ENCODE peak calls at places on chromosomes 6 and 20, in eight cellular contexts. J is foreskin keratinocyte, R is cardiac muscle cell, H is sigmoid colon, E is testis, L is HCT116, Y is B cell, B is ascending aorta. F is an unnamed sample.

GRCh38 chr20:58146761-58147160 is 81.7 kb downstream of the ANKRD60 start:
- DNase-seq in R (no peak), Y (no peak), J (no peak), H (peak), E (no peak), L (no peak), B (peak), F (no peak)

GRCh38 chr6:3759656-3760245 is 8.2 kb upstream of the PXDC1 start:
- DNase-seq in L (no peak), E (no peak), H (no peak), Y (no peak), J (peak), B (peak), R (no peak), F (no peak)

GRCh38 chr6:154683756-154684523 is 49.3 kb upstream of the SCAF8 start:
- DNase-seq in L (no peak), H (no peak), R (no peak), B (no peak), J (peak), E (no peak), Y (peak), F (no peak)

GRCh38 chr6:90429713-90430112 is 133.1 kb upstream of the BACH2 start:
- DNase-seq in R (no peak), L (peak), B (no peak), E (no peak), H (no peak), Y (no peak), J (peak), F (no peak)

GRCh38 chr6:42367353-42368011 is 84.2 kb downstream of the TRERF1 start:
- DNase-seq in B (no peak), Y (peak), H (no peak), L (no peak), E (no peak), J (no peak), R (no peak), F (no peak)

GRCh38 chr6:3650959-3651697 is 100.4 kb downstream of the PXDC1 start:
- DNase-seq in R (peak), H (no peak), Y (no peak), J (no peak), B (no peak), L (no peak), E (no peak), F (no peak)

GRCh38 chr20:49964964-49965780 is 17.6 kb upstream of the SNAI1 start:
- DNase-seq in E (peak), L (peak), J (no peak), B (no peak), Y (no peak), H (peak), R (peak), F (no peak)

GRCh38 chr6:3061501-3061941 is 6.8 kb upstream of the RIPK1 start:
- DNase-seq in H (no peak), Y (no peak), J (peak), E (no peak), R (no peak), L (no peak), B (no peak), F (no peak)

GRCh38 chr6:150267686-150268561 is 100.9 kb upstream of the IYD start:
- DNase-seq in H (no peak), L (no peak), E (no peak), Y (no peak), B (no peak), R (no peak), J (peak), F (no peak)

GRCh38 chr6:152308306-152308705 is 328.9 kb downstream of the SYNE1 start:
- DNase-seq in L (no peak), Y (no peak), H (no peak), E (no peak), R (no peak), B (no peak), J (no peak), F (no peak)

GRCh38 chr20:38157635-38158495 is 7.2 kb downstream of the TGM2 start:
- DNase-seq in Y (no peak), E (no peak), L (no peak), B (no peak), H (no peak), R (no peak), J (no peak), F (no peak)

GRCh38 chr6:40807484-40807883 is 220.3 kb upstream of the LRFN2 start:
- DNase-seq in J (peak), B (no peak), R (no peak), E (no peak), H (no peak), L (no peak), Y (no peak), F (no peak)

GRCh38 chr20:48886189-48886588 is 35.3 kb upstream of the ARFGEF2 start:
- DNase-seq in L (no peak), J (no peak), Y (no peak), H (no peak), E (no peak), B (no peak), R (no peak), F (no peak)

GRCh38 chr20:41142914-41143313 is 5.6 kb downstream of the PLCG1 start:
- DNase-seq in R (no peak), Y (no peak), H (no peak), L (no peak), B (no peak), J (no peak), E (no peak), F (no peak)

GRCh38 chr6:163745566-163746400 is 331.3 kb downstream of the QKI start:
- DNase-seq in L (no peak), B (no peak), Y (no peak), R (peak), H (no peak), E (peak), J (peak), F (no peak)

GRCh38 chr6:19303381-19303780 is 533.8 kb upstream of the ID4 start:
- DNase-seq in B (no peak), L (no peak), H (no peak), R (no peak), Y (no peak), E (no peak), J (no peak), F (no peak)

GRCh38 chr6:33427585-33428218 is 7.8 kb downstream of the SYNGAP1 start:
- DNase-seq in R (peak), B (no peak), Y (peak), H (peak), L (no peak), J (no peak), E (peak), F (no peak)

GRCh38 chr6:19812512-19813119 is 24.6 kb upstream of the ID4 start:
- DNase-seq in R (peak), B (no peak), E (no peak), H (no peak), Y (no peak), J (no peak), L (peak), F (no peak)

GRCh38 chr6:19399406-19399805 is 437.8 kb upstream of the ID4 start:
- DNase-seq in H (peak), L (no peak), J (no peak), Y (no peak), B (no peak), E (peak), R (no peak), F (no peak)

GRCh38 chr6:217048-217659 is 75.1 kb upstream of the DUSP22 start:
- DNase-seq in J (no peak), R (peak), L (peak), B (no peak), E (peak), Y (no peak), H (no peak), F (no peak)

GRCh38 chr20:50138479-50139393 is 14.8 kb downstream of the PEDS1 start:
- DNase-seq in B (no peak), J (peak), L (no peak), H (no peak), E (peak), Y (no peak), R (no peak), F (no peak)

GRCh38 chr20:63740070-63740500 is 509 bp downstream of the SLC2A4RG start:
- DNase-seq in E (no peak), B (peak), Y (peak), R (peak), H (peak), L (no peak), J (no peak), F (no peak)

GRCh38 chr6:70520575-70520974 is 46.2 kb upstream of the SDHAF4 start:
- DNase-seq in R (no peak), H (no peak), B (no peak), Y (no peak), L (no peak), J (no peak), E (no peak), F (no peak)
- TF ChIP-seq CTCF in R (peak), H (no peak), B (no peak), Y (peak), L (peak), J (peak), E (no peak), F (no peak)

GRCh38 chr6:16713597-16713996 is 47.7 kb downstream of the ATXN1 start:
- DNase-seq in E (no peak), Y (no peak), H (no peak), J (no peak), R (no peak), L (no peak), B (no peak), F (no peak)

GRCh38 chr6:16712250-16712930 is 48.9 kb downstream of the ATXN1 start:
- DNase-seq in L (no peak), R (no peak), E (no peak), J (no peak), B (no peak), Y (no peak), H (no peak), F (no peak)

GRCh38 chr6:16711551-16712249 is 49.6 kb downstream of the ATXN1 start:
- DNase-seq in B (no peak), E (no peak), H (no peak), Y (no peak), J (peak), L (peak), R (no peak), F (no peak)

GRCh38 chr6:16716450-16716858 is 44.8 kb downstream of the ATXN1 start:
- DNase-seq in R (no peak), J (no peak), H (no peak), E (no peak), Y (no peak), B (no peak), L (no peak), F (no peak)

DNA sequence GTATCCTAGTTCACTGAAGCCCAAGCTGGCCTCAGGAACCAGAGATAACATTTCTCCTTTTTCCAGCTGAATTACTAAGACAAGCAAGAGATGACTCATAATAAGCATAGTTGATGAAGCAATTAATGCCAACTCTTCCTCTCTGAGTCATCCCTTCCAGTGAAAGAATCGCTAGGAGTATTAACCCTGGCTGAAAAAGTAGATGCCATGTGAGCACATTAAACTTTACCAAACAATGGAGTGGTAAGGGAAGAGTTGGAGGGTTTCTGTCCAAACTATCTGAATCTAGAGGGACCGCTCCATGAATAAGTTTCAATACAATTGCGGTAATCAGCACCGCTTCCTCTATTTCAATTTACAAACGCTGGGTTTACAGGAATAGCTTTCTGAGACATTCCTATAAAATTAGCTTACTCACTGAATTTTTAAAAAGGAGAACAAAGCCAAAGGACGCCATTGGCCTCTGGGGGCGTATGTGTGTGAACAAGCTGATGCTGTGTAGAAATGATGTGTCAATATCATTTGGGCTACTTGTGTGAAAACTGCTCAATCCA is 48.3 kb downstream of the ATXN1 start:
- DNase-seq in L (peak), J (peak), R (no peak), H (peak), E (no peak), B (peak), Y (no peak), F (no peak)
- TF ChIP-seq CTCF in L (peak), J (peak), R (peak), H (no peak), E (no peak), B (no peak), Y (peak), F (no peak)

DNA sequence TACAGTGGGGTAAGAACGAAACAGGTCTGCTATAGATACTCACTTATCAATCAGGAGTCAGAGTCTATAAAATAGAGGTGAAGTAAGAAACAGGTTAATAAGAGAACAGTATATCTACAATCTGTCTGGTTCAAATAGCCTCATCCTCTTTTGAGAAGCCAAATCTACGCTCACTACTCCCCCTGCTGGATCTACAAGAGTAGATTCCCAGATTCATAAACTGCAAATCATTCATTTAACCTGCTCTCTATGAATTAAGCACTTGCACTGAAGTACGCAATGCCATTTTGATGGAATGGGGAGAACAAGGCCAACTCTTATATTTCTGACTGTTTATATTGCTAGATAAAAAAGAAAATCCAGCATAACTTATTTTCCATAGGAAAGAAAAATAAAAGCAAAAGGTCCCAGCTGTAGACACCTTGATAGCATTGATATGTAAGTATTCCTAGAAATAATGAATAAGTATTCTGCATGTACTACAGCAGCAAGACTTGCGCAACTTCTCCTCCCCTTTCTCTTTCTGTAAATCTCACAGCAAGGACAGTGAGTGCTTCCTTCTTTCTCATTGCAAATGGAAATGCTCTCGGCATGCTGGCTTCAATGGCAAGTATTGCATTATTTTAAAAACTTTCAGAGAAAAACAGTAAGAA is 92.3 kb downstream of the RFX6 start:
- DNase-seq in B (no peak), R (peak), L (peak), H (no peak), E (peak), J (peak), Y (peak), F (no peak)
- TF ChIP-seq CTCF in B (no peak), R (peak), L (peak), H (peak), E (peak), J (peak), Y (peak), F (no peak)

GRCh38 chr6:118562248-118562647 is 14.2 kb downstream of the PLN start:
- DNase-seq in R (no peak), J (no peak), H (no peak), L (no peak), Y (no peak), E (no peak), B (no peak), F (no peak)
- TF ChIP-seq CTCF in R (no peak), J (no peak), H (no peak), L (no peak), Y (no peak), E (no peak), B (no peak), F (no peak)

GRCh38 chr6:156946370-156946936 is 169.3 kb downstream of the ARID1B start:
- DNase-seq in L (no peak), Y (no peak), E (no peak), H (no peak), B (no peak), J (no peak), R (no peak), F (no peak)

GRCh38 chr6:156944412-156944811 is 167.2 kb downstream of the ARID1B start:
- DNase-seq in B (no peak), H (no peak), L (no peak), E (no peak), R (no peak), Y (no peak), J (no peak), F (no peak)

GRCh38 chr6:156943816-156944215 is 166.6 kb downstream of the ARID1B start:
- DNase-seq in B (no peak), J (peak), L (no peak), E (no peak), H (no peak), R (no peak), Y (no peak), F (no peak)

GRCh38 chr6:156942266-156942665 is 165.1 kb downstream of the ARID1B start:
- DNase-seq in H (no peak), L (no peak), R (no peak), E (no peak), B (no peak), Y (no peak), J (no peak), F (no peak)

GRCh38 chr6:156943167-156943566 is 166.0 kb downstream of the ARID1B start:
- DNase-seq in J (no peak), L (no peak), H (no peak), B (no peak), E (no peak), Y (no peak), R (no peak), F (no peak)
- TF ChIP-seq CTCF in J (peak), L (no peak), H (no peak), B (no peak), E (no peak), Y (no peak), R (no peak), F (no peak)

GRCh38 chr6:126103993-126104392 is 117.7 kb downstream of the TRMT11 start:
- DNase-seq in E (no peak), L (no peak), Y (no peak), H (no peak), R (no peak), J (no peak), B (no peak), F (no peak)
- TF ChIP-seq CTCF in E (no peak), L (no peak), Y (no peak), H (no peak), R (no peak), J (no peak), B (no peak), F (no peak)

DNA sequence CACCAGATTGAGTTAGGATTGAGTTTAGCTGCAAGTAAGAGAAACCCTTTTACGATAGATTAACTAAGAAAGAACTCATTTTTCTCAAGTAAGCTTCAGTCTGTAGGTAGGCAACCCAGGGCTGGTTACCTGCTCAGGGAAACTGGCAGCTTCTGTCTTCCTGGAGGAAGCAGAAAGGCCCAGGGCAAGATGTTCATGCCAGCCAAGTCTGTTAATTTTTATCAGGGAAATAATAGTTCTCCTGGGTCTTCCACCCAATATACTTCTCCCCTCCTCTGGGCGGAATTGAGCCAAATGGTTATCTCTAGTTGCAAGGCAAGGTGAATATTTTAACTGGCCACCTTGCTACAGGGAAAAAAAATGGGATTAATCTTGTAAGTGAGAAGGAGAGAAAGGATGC is 98.2 kb downstream of the UTRN start:
- DNase-seq in L (no peak), Y (no peak), B (no peak), E (no peak), H (no peak), R (no peak), J (no peak), F (no peak)
- TF ChIP-seq CTCF in L (no peak), Y (no peak), B (no peak), E (no peak), H (no peak), R (no peak), J (no peak), F (no peak)

DNA sequence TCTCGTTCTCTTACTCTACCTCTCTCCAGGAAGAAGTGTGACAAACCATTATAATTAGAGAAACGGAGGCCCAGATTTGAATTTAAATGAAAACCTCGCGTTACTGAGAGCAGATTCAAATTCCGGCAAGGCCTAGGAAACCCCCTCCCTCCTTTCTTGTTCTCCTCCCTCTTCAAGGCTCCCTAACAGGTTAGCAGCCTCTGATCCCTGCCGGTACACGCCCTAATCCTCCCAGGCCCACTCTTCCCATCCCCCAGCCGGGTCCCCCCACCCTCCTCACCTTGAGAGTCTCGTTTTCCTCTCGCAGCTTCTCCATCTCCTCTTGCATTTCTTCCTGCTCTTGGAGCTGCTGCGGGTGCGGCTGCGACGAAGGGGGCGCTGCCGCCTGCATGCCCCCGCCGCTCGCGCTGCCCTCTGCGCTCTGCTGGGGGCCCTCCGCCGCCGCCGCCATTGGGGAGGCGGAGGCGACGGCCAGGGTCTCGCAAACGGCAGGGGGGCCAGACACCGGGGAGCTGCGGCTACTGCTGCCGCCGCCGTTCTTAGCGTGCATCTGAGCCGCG is 3.8 kb downstream of the MTCL3 start:
- DNase-seq in E (no peak), Y (no peak), J (no peak), H (no peak), B (no peak), R (peak), L (no peak), F (no peak)
- TF ChIP-seq CTCF in E (no peak), Y (no peak), J (peak), H (no peak), B (no peak), R (peak), L (no peak), F (no peak)

GRCh38 chr20:47661714-47662113 is 123.6 kb downstream of the SULF2 start:
- DNase-seq in Y (no peak), R (no peak), E (no peak), B (peak), H (no peak), J (no peak), L (no peak), F (no peak)
- TF ChIP-seq CTCF in Y (no peak), R (no peak), E (no peak), B (no peak), H (no peak), J (no peak), L (no peak), F (no peak)

F was measured in omental fat pad.